ENCODE peak calls at places on chromosomes 7 and 10, in seven cellular contexts. Z, S, D, V, R, U and Q are unnamed samples.

GRCh38 chr7:128304212-128304611 is 39.5 kb downstream of the RBM28 start:
- DNase-seq in R (no peak), S (no peak), U (no peak), D (no peak), Z (no peak), V (no peak), Q (no peak)

GRCh38 chr7:130951303-130951975 is 217.4 kb upstream of the KLF14 start:
- DNase-seq in D (peak), S (no peak), V (no peak), R (no peak), Z (no peak), U (no peak), Q (no peak)

GRCh38 chr7:28629216-28629848 is 217.0 kb downstream of the CREB5 start:
- DNase-seq in R (no peak), Z (no peak), D (no peak), U (peak), V (peak), S (peak), Q (no peak)

GRCh38 chr7:141742229-141742628 is 4.1 kb downstream of the SSBP1 start:
- DNase-seq in V (no peak), D (no peak), R (no peak), S (no peak), Z (no peak), U (no peak), Q (no peak)

GRCh38 chr7:129801882-129802281 is 150.9 kb downstream of the UBE2H start:
- DNase-seq in D (no peak), R (no peak), V (no peak), S (no peak), U (no peak), Z (no peak), Q (no peak)

GRCh38 chr10:80133221-80133620 is 691 bp downstream of the PLAC9 start:
- DNase-seq in Z (no peak), V (no peak), D (no peak), S (peak), U (peak), R (no peak), Q (no peak)

GRCh38 chr7:131159961-131160361 is 167.7 kb upstream of the MKLN1 start:
- DNase-seq in V (peak), Z (no peak), D (no peak), S (peak), U (no peak), R (no peak), Q (peak)

GRCh38 chr7:37452346-37452745 is 3.7 kb upstream of the ELMO1 start:
- DNase-seq in V (no peak), D (no peak), Z (no peak), U (no peak), S (no peak), R (no peak), Q (no peak)

GRCh38 chr10:104589431-104589830 is 51.7 kb upstream of the SORCS3 start:
- DNase-seq in V (peak), U (no peak), Z (no peak), D (no peak), R (no peak), S (no peak), Q (peak)

GRCh38 chr10:10128387-10128786 is 889.3 kb upstream of the CELF2 start:
- DNase-seq in S (peak), V (no peak), U (no peak), R (no peak), Z (no peak), D (no peak), Q (peak)

GRCh38 chr10:104120903-104121484 is 977 bp upstream of the SFR1 start:
- DNase-seq in R (peak), D (peak), Z (peak), S (peak), V (peak), U (peak), Q (peak)

GRCh38 chr7:151501676-151502075 is 18.0 kb downstream of the RHEB start:
- DNase-seq in U (no peak), V (no peak), R (no peak), Z (no peak), D (no peak), S (no peak), Q (no peak)

GRCh38 chr7:15723840-15724239 is 37.4 kb upstream of the MEOX2 start:
- DNase-seq in U (no peak), R (no peak), Z (no peak), V (no peak), D (no peak), S (no peak), Q (no peak)

DNA sequence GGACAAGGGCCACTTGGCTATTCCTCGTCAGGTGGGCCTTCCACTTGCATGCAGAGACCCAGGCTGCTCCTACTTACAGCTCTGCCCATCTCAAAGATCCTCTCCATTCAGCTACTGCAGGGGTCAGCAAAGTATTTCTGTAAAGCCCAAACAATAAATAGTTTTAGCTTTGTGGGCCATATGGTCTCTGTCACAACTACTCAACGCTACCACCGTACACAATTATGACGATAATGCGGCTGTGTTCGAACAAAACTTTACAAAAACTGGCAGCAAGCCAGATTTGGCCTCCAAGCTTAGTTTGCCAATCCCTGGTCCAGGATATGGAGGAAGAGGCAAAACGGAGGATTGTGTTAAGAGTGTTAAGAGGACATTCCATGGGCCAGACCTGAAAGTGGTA is 12.8 kb downstream of the RAB11FIP2 start:
- DNase-seq in R (no peak), S (peak), Z (no peak), U (no peak), V (no peak), D (no peak), Q (no peak)
- TF ChIP-seq CTCF in R (no peak), S (no peak), Z (no peak), U (no peak), V (no peak), D (no peak), Q (no peak)

DNA sequence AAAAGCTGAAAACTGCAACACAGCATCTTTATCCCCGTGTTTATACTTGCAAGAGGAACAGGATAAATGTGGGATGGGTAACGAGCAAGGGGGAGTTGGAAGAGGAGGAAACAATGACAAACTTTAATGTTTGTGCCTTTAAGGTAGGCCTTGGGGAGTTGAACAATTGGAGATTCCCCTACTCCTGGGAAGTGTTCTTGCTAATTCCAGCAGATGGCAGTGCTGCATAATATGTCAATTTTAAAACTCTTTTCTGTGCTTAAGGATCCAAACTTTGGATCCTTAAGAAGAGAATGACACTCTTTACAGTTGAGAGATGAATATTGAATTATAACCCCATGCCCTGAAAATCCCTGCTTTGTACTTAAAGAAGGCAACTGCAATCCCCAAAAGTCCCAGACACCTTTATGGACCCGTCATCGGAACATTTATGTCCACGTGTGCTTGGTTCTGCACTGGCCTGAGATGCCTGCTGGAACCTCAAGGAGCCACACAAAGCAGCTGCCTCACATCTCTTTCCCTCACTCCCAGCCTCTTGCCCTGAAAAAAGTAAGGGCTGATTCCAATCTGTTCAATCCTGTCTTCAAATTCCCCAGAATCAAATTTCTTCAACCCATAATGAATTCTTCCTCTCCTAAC is 12.0 kb downstream of the IFIT5 start:
- DNase-seq in S (peak), V (peak), Z (no peak), U (no peak), D (peak), R (no peak), Q (peak)
- TF ChIP-seq CTCF in S (peak), V (peak), Z (peak), U (peak), D (peak), R (peak), Q (peak)

GRCh38 chr7:85396676-85397075 is 209.8 kb upstream of the SEMA3D start:
- DNase-seq in U (no peak), R (no peak), Z (no peak), V (no peak), D (no peak), S (no peak), Q (no peak)

GRCh38 chr7:85392789-85393188 is 205.9 kb upstream of the SEMA3D start:
- DNase-seq in Z (no peak), U (no peak), R (no peak), S (no peak), V (no peak), D (no peak), Q (no peak)
- TF ChIP-seq CTCF in Z (no peak), U (no peak), R (no peak), S (no peak), V (no peak), D (no peak), Q (no peak)

DNA sequence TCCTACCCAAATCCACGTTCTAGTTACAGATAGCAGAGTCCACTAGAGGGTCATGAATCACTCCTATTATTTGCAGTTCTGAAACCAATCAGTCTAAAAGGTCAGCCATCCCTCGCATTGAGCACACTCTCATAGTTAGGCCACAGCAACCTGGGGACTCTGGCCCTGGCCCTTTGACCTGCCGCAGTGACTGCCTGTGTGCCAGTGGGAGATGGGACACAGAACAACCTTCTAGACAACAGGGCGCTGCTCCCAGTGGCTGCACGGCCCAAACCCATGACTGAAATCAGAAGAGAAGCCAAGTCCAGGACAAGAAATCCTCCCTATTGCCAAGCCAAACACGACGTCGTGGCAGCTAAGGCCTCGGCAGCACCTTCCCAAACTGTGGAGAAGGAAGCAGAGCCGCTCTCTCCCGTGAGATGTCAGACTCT is 158.5 kb downstream of the HERPUD2 start:
- DNase-seq in D (no peak), Z (no peak), V (no peak), U (no peak), R (no peak), S (no peak), Q (no peak)
- TF ChIP-seq CTCF in D (no peak), Z (no peak), V (no peak), U (no peak), R (no peak), S (no peak), Q (no peak)

DNA sequence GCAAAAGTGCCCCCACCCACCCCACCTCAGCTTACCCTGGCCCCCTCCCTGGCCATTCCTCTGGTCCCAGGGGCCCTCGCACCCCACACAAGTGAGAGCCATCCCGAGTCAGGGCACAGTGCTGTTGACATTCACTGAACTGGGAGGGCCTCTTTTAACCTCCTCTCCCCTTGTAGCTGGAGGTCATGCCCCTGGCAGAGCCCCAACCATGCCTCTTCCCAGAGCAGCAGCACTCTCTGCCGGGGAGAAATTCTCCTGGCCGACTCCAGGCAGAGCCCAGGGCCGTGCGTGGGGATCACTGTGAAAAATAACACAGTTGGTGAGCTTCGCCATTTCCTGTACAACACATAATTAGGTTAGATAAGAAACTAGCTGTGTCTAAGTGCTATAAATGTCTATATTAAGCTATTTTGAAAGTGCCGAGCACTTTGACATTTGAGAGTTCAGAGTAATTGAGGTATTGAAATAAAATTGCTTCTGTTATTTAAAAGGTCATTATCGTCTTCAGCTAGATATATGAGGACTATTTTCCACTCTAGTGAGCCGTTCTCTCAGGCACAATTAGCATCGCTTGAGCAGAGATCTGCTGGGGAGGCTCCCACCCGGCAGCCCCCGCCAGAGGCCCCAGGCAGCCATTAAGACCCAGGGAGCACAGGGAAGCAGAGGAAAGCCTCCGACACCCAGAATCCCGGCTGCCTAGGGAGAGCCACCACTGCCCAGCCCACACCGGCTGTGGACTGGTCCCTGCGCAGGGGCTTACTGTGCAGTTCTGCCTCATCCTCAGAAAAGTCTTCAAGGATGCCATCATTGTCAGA is 62.4 kb upstream of the LRRC18 start:
- DNase-seq in R (no peak), U (no peak), D (no peak), V (no peak), S (no peak), Z (no peak), Q (no peak)
- TF ChIP-seq CTCF in R (no peak), U (no peak), D (no peak), V (no peak), S (no peak), Z (no peak), Q (no peak)

DNA sequence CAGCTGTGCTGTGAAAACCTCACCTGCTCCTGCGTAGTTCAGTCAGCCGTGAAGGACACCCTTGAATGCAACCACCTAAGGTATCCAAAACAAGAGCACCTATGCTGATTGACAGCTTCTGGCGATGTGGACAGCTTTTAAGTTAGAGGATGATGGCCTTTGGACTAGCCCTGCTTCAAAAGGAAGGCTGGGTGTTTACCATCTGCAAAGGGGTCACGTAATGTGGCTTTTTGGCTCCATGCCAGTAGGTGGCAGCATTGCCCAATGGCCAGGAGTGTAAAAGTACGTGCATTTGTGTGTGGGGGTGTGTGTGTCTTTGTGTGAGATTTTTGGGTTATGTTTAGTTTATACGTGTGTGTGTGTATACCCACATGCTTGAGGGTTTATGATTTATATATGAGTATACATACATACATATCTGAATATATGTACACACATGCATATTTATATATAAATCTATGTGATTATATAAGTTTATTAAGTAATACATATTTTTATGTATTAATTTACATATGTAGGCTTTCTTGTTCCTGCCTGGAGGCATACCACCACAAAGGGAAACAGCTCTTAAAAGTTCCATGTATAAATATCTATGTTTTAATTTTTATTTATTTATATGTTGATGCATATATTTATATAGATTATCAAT is 236.3 kb upstream of the ANKRD30A start:
- DNase-seq in V (no peak), U (no peak), S (peak), R (peak), D (peak), Z (peak), Q (peak)
- TF ChIP-seq CTCF in V (peak), U (no peak), S (no peak), R (peak), D (peak), Z (peak), Q (peak)